ENCODE peak calls at places on chromosomes 1 and 21, in five cellular contexts. P, X, H, R and E are unnamed samples.

GRCh38 chr1:183051546-183051945 is 28.3 kb downstream of the LAMC1 start:
- ATAC-seq in P (no peak), X (no peak), H (no peak), R (no peak), E (no peak)

GRCh38 chr1:30749691-30750583 is 7.6 kb downstream of the LAPTM5 start:
- ATAC-seq in P (no peak), X (no peak), H (no peak), R (no peak), E (no peak)

GRCh38 chr1:66571789-66572188 is 37.8 kb downstream of the SGIP1 start:
- ATAC-seq in P (no peak), X (no peak), H (no peak), R (no peak), E (no peak)

GRCh38 chr1:79711001-79711431 is 704.5 kb upstream of the ADGRL4 start:
- ATAC-seq in P (no peak), X (no peak), H (no peak), R (no peak), E (no peak)

GRCh38 chr1:88180449-88181108 is 503.5 kb upstream of the PKN2 start:
- ATAC-seq in P (peak; percentile 93), X (peak; percentile 97), H (peak; percentile 100), R (peak; percentile 98), E (peak; percentile 74)

GRCh38 chr1:16421201-16421600 is 16.0 kb downstream of the SPATA21 start:
- ATAC-seq in P (no peak), X (no peak), H (no peak), R (no peak), E (no peak)

GRCh38 chr1:243434594-243434993 is 178.8 kb downstream of the SDCCAG8 start:
- ATAC-seq in P (no peak), X (no peak), H (no peak), R (no peak), E (no peak)

GRCh38 chr1:61368876-61369275 is 286.5 kb downstream of the NFIA start:
- ATAC-seq in P (no peak), X (no peak), H (no peak), R (no peak), E (no peak)

GRCh38 chr1:218705391-218705790 is 360.3 kb downstream of the TGFB2 start:
- ATAC-seq in P (no peak), X (no peak), H (no peak), R (peak; percentile 10), E (no peak)

GRCh38 chr1:156801409-156802121 is 15.1 kb downstream of the SH2D2A start:
- ATAC-seq in P (peak; percentile 62), X (peak; percentile 21), H (no peak), R (no peak), E (peak; percentile 69)

GRCh38 chr1:54230507-54231339 is 30.8 kb downstream of the MRPL37 start:
- ATAC-seq in P (no peak), X (peak; percentile 44), H (no peak), R (no peak), E (no peak)

GRCh38 chr1:116001739-116002487 is 25.6 kb downstream of the SLC22A15 start:
- ATAC-seq in P (peak; percentile 34), X (no peak), H (no peak), R (no peak), E (no peak)

GRCh38 chr1:2212167-2212541 is 16.0 kb upstream of the SKI start:
- ATAC-seq in P (peak; percentile 0), X (no peak), H (peak; percentile 45), R (no peak), E (peak; percentile 0)

GRCh38 chr1:41901551-41901950 is 17.2 kb downstream of the HIVEP3 start:
- ATAC-seq in P (peak; percentile 5), X (peak; percentile 31), H (peak; percentile 41), R (peak; percentile 52), E (no peak)

DNA sequence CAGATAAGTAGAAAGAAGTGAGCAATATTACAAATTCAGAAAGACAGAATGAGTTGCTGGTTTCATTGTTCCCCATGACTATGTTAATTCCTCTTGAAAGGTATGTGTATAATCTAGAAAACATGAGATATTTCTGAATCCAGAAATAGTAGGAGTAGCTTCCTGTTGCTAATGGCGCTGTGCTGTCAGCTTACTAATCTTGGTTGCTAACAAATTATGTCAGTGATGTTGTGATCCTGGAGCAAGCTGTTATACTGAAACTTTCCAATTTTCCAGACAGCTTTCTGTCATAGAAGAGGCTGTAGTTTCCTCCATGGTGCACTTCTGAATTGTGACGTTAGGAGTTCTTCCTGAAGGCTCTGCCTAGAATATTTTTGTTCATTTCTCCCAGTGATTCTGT is 372.3 kb downstream of the USP25 start:
- ATAC-seq in P (no peak), X (no peak), H (no peak), R (no peak), E (no peak)
- TF ChIP-seq POLR2AphosphoS5 in P (no peak), X (no peak), H (no peak), R (no peak), E (no peak)

GRCh38 chr1:117112063-117112462 is 9.5 kb downstream of the TRIM45 start:
- ATAC-seq in P (no peak), X (no peak), H (peak; percentile 15), R (no peak), E (no peak)
- H3K27me3 ChIP-seq in P (no peaks in the 10 kb centered on the region), X (no peaks in the 10 kb centered on the region), H (no peaks in the 10 kb centered on the region), R (no peaks in the 10 kb centered on the region), E (no peaks in the 10 kb centered on the region)

GRCh38 chr1:24475700-24476099 is 26.9 kb upstream of the RCAN3 start:
- ATAC-seq in P (no peak), X (no peak), H (no peak), R (no peak), E (no peak)

GRCh38 chr1:24468605-24469004 is 34.0 kb upstream of the RCAN3 start:
- ATAC-seq in P (no peak), X (no peak), H (no peak), R (no peak), E (no peak)

GRCh38 chr1:24474193-24474592 is 28.4 kb upstream of the RCAN3 start:
- ATAC-seq in P (no peak), X (no peak), H (no peak), R (no peak), E (no peak)

GRCh38 chr1:24470607-24471006 is 32.0 kb upstream of the RCAN3 start:
- ATAC-seq in P (no peak), X (no peak), H (no peak), R (no peak), E (no peak)

GRCh38 chr1:24472527-24473251 is 29.9 kb upstream of the RCAN3 start:
- ATAC-seq in P (no peak), X (no peak), H (peak; percentile 52), R (no peak), E (no peak)
- TF ChIP-seq POLR2AphosphoS5 in P (no peak), X (no peak), H (no peak), R (no peak), E (no peak)

GRCh38 chr1:17744666-17745563 is 10.2 kb upstream of the ACTL8 start:
- ATAC-seq in P (no peak), X (peak; percentile 73), H (peak; percentile 34), R (no peak), E (no peak)

GRCh38 chr1:17745564-17745955 is 9.6 kb upstream of the ACTL8 start:
- ATAC-seq in P (no peak), X (no peak), H (no peak), R (no peak), E (no peak)

GRCh38 chr1:17743925-17744324 is 11.2 kb upstream of the ACTL8 start:
- ATAC-seq in P (no peak), X (no peak), H (no peak), R (no peak), E (no peak)

GRCh38 chr1:17743028-17743706 is 12.0 kb upstream of the ACTL8 start:
- ATAC-seq in P (no peak), X (no peak), H (no peak), R (no peak), E (no peak)

GRCh38 chr1:17746920-17747319 is 8.2 kb upstream of the ACTL8 start:
- ATAC-seq in P (no peak), X (peak; percentile 60), H (no peak), R (no peak), E (no peak)
- H3K27me3 ChIP-seq in P (peaks cover under 1% of the 10 kb centered on the region), X (peaks cover 14% of the 10 kb centered on the region), H (no peaks in the 10 kb centered on the region), R (peaks cover 6% of the 10 kb centered on the region), E (peaks cover 26% of the 10 kb centered on the region)

GRCh38 chr1:151494741-151495281 is 16.4 kb upstream of the CGN start:
- ATAC-seq in P (peak; percentile 42), X (peak; percentile 41), H (peak; percentile 63), R (peak; percentile 84), E (no peak)
- TF ChIP-seq POLR2AphosphoS5 in P (no peak), X (no peak), H (no peak), R (no peak), E (peak; percentile 20)

GRCh38 chr1:161033751-161034150 is 5.0 kb downstream of the TSTD1 start:
- ATAC-seq in P (no peak), X (peak; percentile 68), H (no peak), R (peak; percentile 31), E (no peak)

GRCh38 chr1:161039546-161039945 is 782 bp upstream of the TSTD1 start:
- ATAC-seq in P (no peak), X (no peak), H (no peak), R (no peak), E (no peak)

GRCh38 chr1:161038523-161039153 is at the start of gene TSTD1:
- ATAC-seq in P (peak; percentile 87), X (no peak), H (peak; percentile 84), R (peak; percentile 92), E (peak; percentile 76)

GRCh38 chr1:161039154-161039545 is 386 bp upstream of the TSTD1 start:
- ATAC-seq in P (no peak), X (no peak), H (no peak), R (no peak), E (no peak)

DNA sequence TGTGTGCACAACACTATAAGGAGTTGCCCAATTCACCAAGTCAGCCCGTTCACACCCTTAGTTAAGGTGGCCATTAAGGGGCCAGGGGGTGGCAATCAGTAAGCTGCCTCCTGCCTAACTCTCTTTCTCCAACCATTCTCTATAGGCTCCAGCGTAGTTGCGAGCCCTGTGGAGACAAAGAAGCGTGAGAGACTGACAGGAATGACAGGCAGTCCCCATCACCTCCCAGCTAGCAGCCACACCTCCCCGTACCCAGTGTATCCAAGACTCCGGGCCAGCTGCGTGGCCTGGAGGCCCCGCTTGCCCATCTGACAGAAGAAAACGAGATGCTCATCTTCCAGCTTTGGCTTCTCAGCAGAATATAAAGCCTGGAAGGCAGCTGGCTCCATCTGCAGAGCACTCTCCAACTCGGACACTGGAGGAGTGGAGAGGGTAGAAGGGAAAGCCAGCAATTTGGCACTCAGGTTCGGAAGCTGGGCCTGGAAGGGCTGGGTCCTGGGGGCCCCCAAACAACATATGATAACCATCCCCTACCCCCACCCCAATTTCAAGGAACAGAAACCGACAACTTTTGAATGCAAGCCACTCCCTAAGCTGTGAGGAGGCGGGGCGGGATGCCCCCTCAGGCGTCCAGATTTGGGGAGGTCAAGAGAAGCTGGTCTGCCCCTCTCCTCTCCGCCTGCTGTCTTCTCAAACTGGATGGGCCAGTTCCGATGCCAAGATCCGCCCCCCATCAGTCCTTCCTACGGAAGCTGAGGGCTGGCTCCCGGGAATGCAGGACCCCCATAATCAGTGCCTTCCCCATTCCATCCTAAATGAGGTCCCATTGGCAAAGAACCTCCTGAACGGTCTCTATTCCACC is 872 bp downstream of the TSTD1 start:
- ATAC-seq in P (peak; percentile 11), X (no peak), H (peak; percentile 37), R (peak; percentile 6), E (no peak)
- H3K27me3 ChIP-seq in P (no peaks in the 10 kb centered on the region), X (no peaks in the 10 kb centered on the region), H (no peaks in the 10 kb centered on the region), R (no peaks in the 10 kb centered on the region), E (no peaks in the 10 kb centered on the region)

GRCh38 chr21:33402011-33402979 is 918 bp upstream of the IFNGR2 start:
- ATAC-seq in P (peak; percentile 76), X (peak; percentile 4), H (peak; percentile 63), R (no peak), E (peak; percentile 78)
- TF ChIP-seq POLR2AphosphoS5 in P (peak; percentile 73), X (no peak), H (peak; percentile 11), R (no peak), E (peak; percentile 53)